ENCODE peak calls at places on chromosome 1, in six cellular contexts. G, M, T, R, B and A are unnamed samples. For H3K4me1, the result is how much of the 10 kb centered on the place peaks cover.

GRCh38 chr1:155729031-155729898 is 40.4 kb downstream of the DAP3 start:
- DNase-seq in G (no peak), M (peak), T (no peak), R (peak), B (peak), A (peak)

GRCh38 chr1:81583878-81584277 is 216.9 kb upstream of the ADGRL2 start:
- DNase-seq in G (no peak), M (no peak), T (no peak), R (no peak), B (no peak), A (no peak)

GRCh38 chr1:19861034-19861433 is 21.2 kb upstream of the OTUD3 start:
- DNase-seq in G (no peak), M (peak), T (no peak), R (no peak), B (no peak), A (no peak)

GRCh38 chr1:61042679-61043009 is 39.7 kb upstream of the NFIA start:
- DNase-seq in G (no peak), M (no peak), T (no peak), R (no peak), B (no peak), A (no peak)

GRCh38 chr1:64302971-64303370 is 99.5 kb downstream of the UBE2U start:
- DNase-seq in G (no peak), M (peak), T (no peak), R (no peak), B (no peak), A (no peak)

GRCh38 chr1:28196330-28196729 is 19.8 kb upstream of the PTAFR start:
- DNase-seq in G (no peak), M (no peak), T (no peak), R (no peak), B (no peak), A (peak)

GRCh38 chr1:210232524-210233215 is at the start of gene SERTAD4:
- DNase-seq in G (no peak), M (no peak), T (peak), R (no peak), B (no peak), A (peak)

GRCh38 chr1:243354511-243355153 is 98.8 kb downstream of the SDCCAG8 start:
- DNase-seq in G (no peak), M (peak), T (no peak), R (peak), B (no peak), A (no peak)

GRCh38 chr1:208041505-208041904 is 130.6 kb upstream of the CD34 start:
- DNase-seq in G (no peak), M (no peak), T (no peak), R (no peak), B (no peak), A (no peak)

GRCh38 chr1:110203021-110203661 is 7.0 kb upstream of the KCNC4 start:
- DNase-seq in G (no peak), M (peak), T (no peak), R (peak), B (peak), A (peak)

GRCh38 chr1:53733447-53733931 is 5.5 kb downstream of the GLIS1 start:
- DNase-seq in G (no peak), M (no peak), T (no peak), R (no peak), B (no peak), A (no peak)

GRCh38 chr1:53731779-53732305 is 7.1 kb downstream of the GLIS1 start:
- DNase-seq in G (no peak), M (peak), T (no peak), R (no peak), B (no peak), A (no peak)

GRCh38 chr1:53732409-53732808 is 6.6 kb downstream of the GLIS1 start:
- DNase-seq in G (no peak), M (no peak), T (no peak), R (no peak), B (no peak), A (no peak)

GRCh38 chr1:53733975-53734649 is 4.9 kb downstream of the GLIS1 start:
- DNase-seq in G (no peak), M (peak), T (no peak), R (no peak), B (no peak), A (no peak)

DNA sequence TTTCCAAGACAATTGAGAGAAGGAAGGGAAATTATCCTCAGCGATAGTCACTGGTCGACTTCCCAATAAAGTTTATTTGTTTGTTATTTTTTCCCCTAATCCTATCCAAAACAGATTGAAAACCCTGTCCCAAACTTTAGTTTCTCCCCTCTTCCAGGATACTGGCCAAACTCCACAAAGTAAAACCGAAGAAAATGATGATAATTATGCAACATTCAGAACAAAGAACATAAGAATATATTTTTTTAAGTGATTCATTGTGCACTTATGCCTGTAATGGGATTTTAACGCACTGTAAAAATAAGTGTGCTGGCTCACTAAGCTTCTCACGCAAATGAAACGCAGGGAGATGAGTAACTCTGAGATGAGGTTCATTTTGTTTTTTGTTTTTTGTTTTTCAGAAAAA is 6.0 kb downstream of the GLIS1 start:
- DNase-seq in G (no peak), M (peak), T (no peak), R (no peak), B (no peak), A (no peak)
- H3K4me1 ChIP-seq in G (under half), M (under half), T (under half), R (under half), B (under half), A (under half)

GRCh38 chr1:226199971-226200370 is 13.4 kb upstream of the ACBD3 start:
- DNase-seq in G (no peak), M (no peak), T (no peak), R (no peak), B (no peak), A (no peak)
- TF ChIP-seq CTCF in G (no peak), M (no peak), T (no peak), R (no peak), B (no peak), A (no peak)

DNA sequence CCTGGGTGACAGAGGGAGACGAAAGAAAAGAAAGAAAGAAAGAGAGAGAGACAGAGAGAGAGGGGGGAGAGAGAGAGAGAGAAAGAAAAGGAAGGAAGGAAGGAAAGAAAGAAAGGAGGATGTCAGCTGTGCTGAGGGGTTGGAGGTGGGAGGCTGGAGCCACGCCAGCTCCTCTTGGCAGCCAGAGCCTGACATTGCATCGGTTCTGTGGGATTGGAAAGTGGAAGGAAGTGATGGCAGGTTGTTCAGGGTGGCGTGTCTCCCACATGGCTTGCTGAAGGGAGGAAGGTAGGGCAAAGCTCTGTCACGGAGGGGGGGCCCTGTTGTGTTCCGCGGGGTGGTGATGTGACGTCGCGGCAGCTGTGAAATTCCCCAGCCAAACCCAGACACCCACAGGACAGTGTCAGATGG is 30.7 kb downstream of the EIF2D start:
- DNase-seq in G (no peak), M (no peak), T (no peak), R (no peak), B (peak), A (no peak)
- H3K4me1 ChIP-seq in G (under half), M (under half), T (under half), R (under half), B (half or more), A (under half)

DNA sequence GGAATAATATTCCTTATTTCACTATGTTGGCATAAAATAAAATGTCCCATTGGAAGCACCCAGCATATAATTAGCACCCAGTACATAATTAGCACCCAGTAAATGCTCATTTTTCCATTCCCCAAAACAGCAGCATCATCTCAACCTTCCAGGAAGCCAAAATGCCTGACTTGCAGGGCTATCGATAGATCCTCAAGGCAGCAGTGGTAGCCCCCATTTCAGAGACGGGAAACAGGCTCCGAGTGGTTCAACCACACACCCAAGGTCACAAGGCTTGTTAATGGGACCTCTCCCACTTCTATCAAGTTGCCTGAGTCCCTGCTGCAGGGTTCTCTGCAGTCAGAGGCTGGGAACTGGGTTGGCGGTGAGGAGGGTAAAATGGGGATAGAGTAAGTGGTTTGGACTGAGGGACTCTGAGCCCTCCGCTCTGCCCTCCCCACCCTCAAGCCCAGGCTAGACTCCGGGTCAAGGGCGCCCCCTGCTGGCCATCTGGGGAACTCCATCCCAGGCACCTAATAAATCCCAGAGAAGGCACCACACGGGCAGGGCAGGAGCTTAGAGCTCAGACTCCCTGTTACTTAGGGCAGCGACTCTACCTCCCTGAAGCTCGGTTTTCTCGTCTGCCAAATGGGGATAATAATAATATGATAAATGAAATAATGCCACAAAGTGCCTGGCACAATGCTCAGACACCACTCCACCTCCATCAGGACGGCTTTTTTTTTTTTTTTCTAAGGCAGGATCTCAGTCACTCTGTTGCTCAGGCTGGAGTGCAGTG is 21.9 kb upstream of the LAPTM5 start:
- DNase-seq in G (no peak), M (peak), T (peak), R (peak), B (peak), A (peak)
- TF ChIP-seq CTCF in G (peak), M (peak), T (peak), R (peak), B (peak), A (peak)

GRCh38 chr1:42944207-42944928 is 14.3 kb downstream of the SLC2A1 start:
- DNase-seq in G (no peak), M (no peak), T (peak), R (no peak), B (no peak), A (no peak)

GRCh38 chr1:42943728-42944127 is 14.9 kb downstream of the SLC2A1 start:
- DNase-seq in G (no peak), M (no peak), T (no peak), R (no peak), B (no peak), A (no peak)

GRCh38 chr1:42941640-42942330 is 16.9 kb downstream of the SLC2A1 start:
- DNase-seq in G (no peak), M (peak), T (peak), R (no peak), B (no peak), A (peak)

GRCh38 chr1:42942444-42942843 is 16.2 kb downstream of the SLC2A1 start:
- DNase-seq in G (no peak), M (no peak), T (no peak), R (no peak), B (no peak), A (peak)

DNA sequence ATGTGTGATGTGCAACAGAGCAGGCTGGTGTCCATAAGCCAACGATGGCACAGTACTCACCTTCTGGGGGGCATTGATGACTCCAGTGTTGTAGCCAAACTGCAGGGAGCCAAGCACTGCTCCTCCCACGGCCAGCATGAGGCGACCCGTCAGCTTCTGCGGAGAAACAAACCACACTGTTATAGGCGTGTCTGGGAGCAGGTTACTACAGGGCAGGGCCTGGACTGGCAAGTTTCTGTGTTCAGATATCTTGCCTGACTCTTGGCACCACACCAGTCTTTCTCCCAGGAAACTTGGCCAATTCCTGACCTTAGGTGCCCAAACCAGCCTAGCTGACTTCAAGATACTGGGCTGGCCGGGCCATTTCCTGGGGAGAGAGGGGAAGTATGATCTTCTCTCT is 15.5 kb downstream of the SLC2A1 start:
- DNase-seq in G (no peak), M (no peak), T (peak), R (no peak), B (peak), A (no peak)
- H3K4me1 ChIP-seq in G (half or more), M (half or more), T (under half), R (under half), B (half or more), A (under half)